ENCODE peak calls at places on chromosome 11, in seven cellular contexts. A, Z, V, X, I, H and T are unnamed samples.

GRCh38 chr11:61766353-61766841 is 14.0 kb downstream of the MYRF start:
- DNase-seq in A (no peak), Z (no peak), V (no peak), X (peak; percentile 61), I (no peak), H (no peak), T (no peak)

GRCh38 chr11:83680351-83680750 is 394.2 kb upstream of the CCDC90B start:
- DNase-seq in A (no peak), Z (no peak), V (no peak), X (no peak), I (no peak), H (no peak), T (no peak)

GRCh38 chr11:19670030-19670761 is 42.4 kb upstream of the NAV2 start:
- DNase-seq in A (no peak), Z (peak; percentile 47), V (peak; percentile 25), X (no peak), I (no peak), H (no peak), T (no peak)

GRCh38 chr11:13297917-13298356 is 20.3 kb downstream of the BMAL1 start:
- DNase-seq in A (no peak), Z (no peak), V (no peak), X (peak; percentile 34), I (no peak), H (no peak), T (no peak)

GRCh38 chr11:13291794-13292193 is 14.2 kb downstream of the BMAL1 start:
- DNase-seq in A (no peak), Z (no peak), V (no peak), X (no peak), I (no peak), H (no peak), T (no peak)

GRCh38 chr11:60700689-60701508 is 1.5 kb downstream of the MS4A8 start:
- DNase-seq in A (peak; percentile 49), Z (peak; percentile 13), V (no peak), X (peak; percentile 2), I (peak; percentile 92), H (no peak), T (no peak)

GRCh38 chr11:77136074-77136473 is 8.0 kb downstream of the MYO7A start:
- DNase-seq in A (no peak), Z (peak; percentile 62), V (no peak), X (peak; percentile 61), I (no peak), H (no peak), T (no peak)

GRCh38 chr11:67507891-67508485 is at the start of gene CDK2AP2:
- DNase-seq in A (peak; percentile 98), Z (peak; percentile 99), V (peak; percentile 98), X (peak; percentile 100), I (peak; percentile 99), H (peak; percentile 99), T (peak; percentile 99)

GRCh38 chr11:69422645-69423044 is 58.8 kb upstream of the LINC01488 start:
- DNase-seq in A (no peak), Z (no peak), V (no peak), X (no peak), I (no peak), H (no peak), T (no peak)

GRCh38 chr11:65444314-65445051 is 21.9 kb downstream of the NEAT1 start:
- DNase-seq in A (no peak), Z (peak; percentile 63), V (no peak), X (peak; percentile 43), I (no peak), H (no peak), T (no peak)

GRCh38 chr11:116478205-116478604 is 294.6 kb downstream of the BUD13 start:
- DNase-seq in A (no peak), Z (no peak), V (no peak), X (no peak), I (no peak), H (no peak), T (no peak)

GRCh38 chr11:102592634-102593581 is 32.2 kb downstream of the MMP20 start:
- DNase-seq in A (peak; percentile 54), Z (peak; percentile 42), V (no peak), X (peak; percentile 45), I (no peak), H (no peak), T (no peak)

GRCh38 chr11:123060265-123061000 is 1.5 kb downstream of the HSPA8 start:
- DNase-seq in A (no peak), Z (no peak), V (no peak), X (peak; percentile 46), I (no peak), H (no peak), T (no peak)

GRCh38 chr11:117188620-117189081 is 10.1 kb downstream of the SIDT2 start:
- DNase-seq in A (no peak), Z (no peak), V (no peak), X (no peak), I (no peak), H (no peak), T (no peak)

GRCh38 chr11:95337972-95338429 is 107.0 kb upstream of the SESN3 start:
- DNase-seq in A (no peak), Z (no peak), V (no peak), X (no peak), I (no peak), H (no peak), T (no peak)

GRCh38 chr11:3942160-3942955 is 86.9 kb downstream of the STIM1 start:
- DNase-seq in A (no peak), Z (peak; percentile 35), V (no peak), X (no peak), I (no peak), H (no peak), T (no peak)

GRCh38 chr11:72352859-72353551 is 81.3 kb downstream of the CLPB start:
- DNase-seq in A (peak; percentile 20), Z (peak; percentile 16), V (no peak), X (peak; percentile 84), I (no peak), H (peak; percentile 26), T (no peak)

GRCh38 chr11:128530119-128531091 is 57.0 kb downstream of the ETS1 start:
- DNase-seq in A (no peak), Z (peak; percentile 83), V (no peak), X (peak; percentile 94), I (no peak), H (no peak), T (peak; percentile 51)

GRCh38 chr11:4932751-4933150 is 8.6 kb upstream of the OR51G1 start:
- DNase-seq in A (no peak), Z (no peak), V (no peak), X (no peak), I (no peak), H (no peak), T (no peak)

GRCh38 chr11:36149538-36150242 is 139.5 kb downstream of the COMMD9 start:
- DNase-seq in A (peak; percentile 61), Z (peak; percentile 100), V (peak; percentile 92), X (peak; percentile 99), I (peak; percentile 4), H (no peak), T (peak; percentile 6)

GRCh38 chr11:108965602-108966001 is 300.7 kb downstream of the DDX10 start:
- DNase-seq in A (no peak), Z (peak; percentile 82), V (no peak), X (peak; percentile 87), I (no peak), H (no peak), T (no peak)

GRCh38 chr11:72224587-72225410 is at the start of gene INPPL1:
- DNase-seq in A (peak; percentile 38), Z (peak; percentile 48), V (no peak), X (peak; percentile 52), I (peak; percentile 32), H (peak; percentile 64), T (no peak)

GRCh38 chr11:68551223-68551622 is 90.7 kb downstream of the PPP6R3 start:
- DNase-seq in A (no peak), Z (no peak), V (no peak), X (no peak), I (no peak), H (no peak), T (no peak)

GRCh38 chr11:72072348-72072747 is 8.0 kb downstream of the NUMA1 start:
- DNase-seq in A (no peak), Z (peak; percentile 93), V (peak; percentile 11), X (peak; percentile 85), I (no peak), H (no peak), T (no peak)

GRCh38 chr11:64141081-64141783 is 24.7 kb downstream of the MACROD1 start:
- DNase-seq in A (no peak), Z (peak; percentile 37), V (no peak), X (no peak), I (peak; percentile 52), H (peak; percentile 31), T (no peak)

GRCh38 chr11:61791737-61792309 is 576 bp downstream of the TMEM258 start:
- DNase-seq in A (peak; percentile 56), Z (peak; percentile 92), V (peak; percentile 66), X (peak; percentile 93), I (peak; percentile 87), H (peak; percentile 83), T (peak; percentile 54)

GRCh38 chr11:133443361-133443760 is 88.9 kb downstream of the OPCML start:
- DNase-seq in A (no peak), Z (no peak), V (no peak), X (no peak), I (no peak), H (no peak), T (no peak)

GRCh38 chr11:67664213-67664585 is 10.2 kb downstream of the ALDH3B2 start:
- DNase-seq in A (no peak), Z (no peak), V (no peak), X (no peak), I (no peak), H (no peak), T (no peak)

GRCh38 chr11:78869293-78869692 is 294.6 kb upstream of the NARS2 start:
- DNase-seq in A (no peak), Z (no peak), V (no peak), X (no peak), I (no peak), H (no peak), T (no peak)

GRCh38 chr11:85663080-85663729 is 1.7 kb downstream of the CREBZF start:
- DNase-seq in A (no peak), Z (peak; percentile 36), V (no peak), X (no peak), I (peak; percentile 12), H (no peak), T (no peak)